ENCODE peak calls at places on chromosome 18, in seven cellular contexts. One of them, this sample, is unnamed.

GRCh38 chr18:23077493-23078256 is 57.6 kb upstream of the CABLES1 start:
- DNase-seq in heart right ventricle: no peak
- DNase-seq in RWPE2: no peak
- DNase-seq in GM13976: no peak
- DNase-seq in tibial nerve: no peak
- DNase-seq in GM10248: no peak
- DNase-seq in endothelial cell: no peak
- DNase-seq in this sample: no peak

GRCh38 chr18:74496508-74497307 is 545 bp downstream of the CNDP2 start:
- DNase-seq in heart right ventricle: peak
- DNase-seq in endothelial cell: peak
- DNase-seq in RWPE2: no peak
- DNase-seq in GM10248: no peak
- DNase-seq in GM13976: no peak
- DNase-seq in tibial nerve: no peak
- DNase-seq in this sample: peak

GRCh38 chr18:67519582-67519981 is 3.1 kb upstream of the DSEL start:
- DNase-seq in GM10248: no peak
- DNase-seq in RWPE2: no peak
- DNase-seq in tibial nerve: no peak
- DNase-seq in GM13976: no peak
- DNase-seq in heart right ventricle: no peak
- DNase-seq in endothelial cell: no peak
- DNase-seq in this sample: no peak

GRCh38 chr18:24930974-24931373 is 421.0 kb downstream of the ZNF521 start:
- DNase-seq in tibial nerve: no peak
- DNase-seq in endothelial cell: no peak
- DNase-seq in GM10248: no peak
- DNase-seq in GM13976: no peak
- DNase-seq in RWPE2: no peak
- DNase-seq in heart right ventricle: no peak
- DNase-seq in this sample: no peak

GRCh38 chr18:79609841-79610281 is 69.7 kb upstream of the CTDP1 start:
- DNase-seq in GM10248: no peak
- DNase-seq in tibial nerve: no peak
- DNase-seq in RWPE2: peak
- DNase-seq in GM13976: no peak
- DNase-seq in endothelial cell: no peak
- DNase-seq in heart right ventricle: no peak
- DNase-seq in this sample: no peak

GRCh38 chr18:22015156-22015555 is 154.2 kb upstream of the GATA6 start:
- DNase-seq in GM13976: no peak
- DNase-seq in RWPE2: no peak
- DNase-seq in GM10248: no peak
- DNase-seq in heart right ventricle: no peak
- DNase-seq in endothelial cell: no peak
- DNase-seq in tibial nerve: no peak
- DNase-seq in this sample: no peak

GRCh38 chr18:62289047-62289446 is 36.1 kb upstream of the TNFRSF11A start:
- DNase-seq in endothelial cell: no peak
- DNase-seq in GM13976: peak
- DNase-seq in tibial nerve: no peak
- DNase-seq in RWPE2: no peak
- DNase-seq in GM10248: peak
- DNase-seq in heart right ventricle: no peak
- DNase-seq in this sample: no peak

GRCh38 chr18:29960539-29960938 is 1082.0 kb downstream of the DSC3 start:
- DNase-seq in tibial nerve: no peak
- DNase-seq in GM13976: no peak
- DNase-seq in GM10248: no peak
- DNase-seq in RWPE2: no peak
- DNase-seq in endothelial cell: no peak
- DNase-seq in heart right ventricle: no peak
- DNase-seq in this sample: no peak

DNA sequence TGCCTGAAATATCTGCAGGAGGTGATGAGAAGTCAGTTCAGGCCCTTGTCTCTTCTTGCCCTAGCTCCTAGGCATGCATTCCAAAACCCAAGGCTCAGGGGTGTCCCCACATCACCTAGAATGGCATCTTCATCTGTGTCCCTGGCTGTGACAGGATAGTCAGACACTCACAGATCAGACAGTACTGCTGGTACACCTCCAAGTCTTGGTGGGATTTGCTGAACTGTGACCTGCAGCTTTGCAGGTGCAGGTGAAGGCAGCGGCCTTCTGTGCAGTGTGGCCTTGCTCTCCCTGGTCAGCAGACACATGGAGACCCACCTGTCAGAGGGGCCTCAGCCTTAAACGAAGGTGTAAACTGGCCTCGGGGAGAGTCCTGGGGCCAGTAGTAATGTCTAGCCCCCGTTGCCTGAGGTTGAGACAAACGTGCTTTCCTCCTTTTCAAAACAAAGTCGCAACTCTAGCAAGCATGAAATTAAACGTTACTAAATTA is 42.7 kb downstream of the MBP start:
- DNase-seq in heart right ventricle: no peak
- DNase-seq in tibial nerve: no peak
- DNase-seq in RWPE2: no peak
- DNase-seq in endothelial cell: no peak
- DNase-seq in GM13976: no peak
- DNase-seq in GM10248: no peak
- DNase-seq in this sample: no peak
- TF ChIP-seq CTCF in heart right ventricle: no peak
- TF ChIP-seq CTCF in tibial nerve: no peak
- TF ChIP-seq CTCF in RWPE2: no peak
- TF ChIP-seq CTCF in endothelial cell: no peak
- TF ChIP-seq CTCF in GM13976: no peak
- TF ChIP-seq CTCF in GM10248: no peak
- TF ChIP-seq CTCF in this sample: no peak

GRCh38 chr18:48832961-48833700 is 117.6 kb downstream of the SMAD7 start:
- DNase-seq in heart right ventricle: peak
- DNase-seq in tibial nerve: no peak
- DNase-seq in RWPE2: peak
- DNase-seq in GM10248: no peak
- DNase-seq in endothelial cell: no peak
- DNase-seq in GM13976: no peak
- DNase-seq in this sample: peak
- TF ChIP-seq CTCF in heart right ventricle: no peak
- TF ChIP-seq CTCF in tibial nerve: no peak
- TF ChIP-seq CTCF in RWPE2: no peak
- TF ChIP-seq CTCF in GM10248: no peak
- TF ChIP-seq CTCF in endothelial cell: no peak
- TF ChIP-seq CTCF in GM13976: no peak
- TF ChIP-seq CTCF in this sample: no peak

DNA sequence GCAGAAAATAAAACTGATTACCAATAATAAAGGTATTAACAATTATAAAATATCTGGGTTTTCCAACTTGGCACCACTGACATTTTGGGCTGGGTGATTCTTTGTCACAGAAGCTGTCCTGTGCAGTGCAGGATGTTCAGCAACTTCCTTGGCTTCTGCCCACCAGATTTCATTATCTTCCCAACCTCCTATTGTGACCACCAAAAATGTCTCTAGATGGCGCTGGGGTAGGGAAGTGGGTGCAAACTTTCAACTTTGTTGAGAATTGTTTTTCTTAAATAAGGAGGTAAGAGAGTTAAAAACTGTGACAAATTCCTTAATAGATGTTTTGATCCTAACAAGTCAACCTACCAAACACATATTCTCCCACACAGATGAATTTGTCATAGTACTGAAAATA is 90.1 kb downstream of the GAREM1 start:
- DNase-seq in RWPE2: no peak
- DNase-seq in tibial nerve: no peak
- DNase-seq in heart right ventricle: no peak
- DNase-seq in GM10248: no peak
- DNase-seq in GM13976: no peak
- DNase-seq in endothelial cell: no peak
- DNase-seq in this sample: no peak
- TF ChIP-seq CTCF in RWPE2: no peak
- TF ChIP-seq CTCF in tibial nerve: no peak
- TF ChIP-seq CTCF in heart right ventricle: no peak
- TF ChIP-seq CTCF in GM10248: no peak
- TF ChIP-seq CTCF in GM13976: no peak
- TF ChIP-seq CTCF in endothelial cell: no peak
- TF ChIP-seq CTCF in this sample: no peak

DNA sequence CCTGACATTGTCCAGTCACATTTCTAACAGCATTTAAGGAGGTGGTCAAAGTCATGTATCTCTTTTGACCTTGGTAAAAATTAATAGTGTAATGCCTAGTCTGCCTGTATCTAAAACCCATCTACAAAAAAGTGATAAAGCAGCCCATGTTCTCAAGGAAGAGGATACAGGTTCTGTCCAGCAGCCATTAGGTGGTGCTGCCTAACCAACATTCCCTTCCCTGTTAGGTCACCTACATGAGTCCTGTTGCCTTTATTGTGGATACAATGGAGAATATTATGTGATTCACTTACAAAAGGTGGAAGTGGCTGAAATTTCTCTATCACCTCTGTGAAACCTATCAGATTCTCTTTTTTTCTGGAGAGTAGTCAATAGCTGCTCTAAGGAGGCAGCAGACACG is 52.5 kb downstream of the AQP4 start:
- DNase-seq in heart right ventricle: peak
- DNase-seq in RWPE2: no peak
- DNase-seq in GM10248: peak
- DNase-seq in endothelial cell: peak
- DNase-seq in GM13976: peak
- DNase-seq in tibial nerve: no peak
- DNase-seq in this sample: no peak
- TF ChIP-seq CTCF in heart right ventricle: peak
- TF ChIP-seq CTCF in RWPE2: peak
- TF ChIP-seq CTCF in GM10248: peak
- TF ChIP-seq CTCF in endothelial cell: no peak
- TF ChIP-seq CTCF in GM13976: peak
- TF ChIP-seq CTCF in tibial nerve: peak
- TF ChIP-seq CTCF in this sample: no peak

GRCh38 chr18:34718610-34719009 is 8.5 kb downstream of the DTNA start:
- DNase-seq in RWPE2: no peak
- DNase-seq in heart right ventricle: no peak
- DNase-seq in GM13976: no peak
- DNase-seq in GM10248: no peak
- DNase-seq in tibial nerve: no peak
- DNase-seq in endothelial cell: no peak
- DNase-seq in this sample: no peak

GRCh38 chr18:34720220-34720619 is 10.1 kb downstream of the DTNA start:
- DNase-seq in endothelial cell: no peak
- DNase-seq in GM13976: no peak
- DNase-seq in heart right ventricle: no peak
- DNase-seq in GM10248: no peak
- DNase-seq in tibial nerve: no peak
- DNase-seq in RWPE2: no peak
- DNase-seq in this sample: no peak

GRCh38 chr18:34726286-34727004 is 16.3 kb downstream of the DTNA start:
- DNase-seq in GM13976: no peak
- DNase-seq in tibial nerve: no peak
- DNase-seq in endothelial cell: no peak
- DNase-seq in heart right ventricle: no peak
- DNase-seq in RWPE2: no peak
- DNase-seq in GM10248: no peak
- DNase-seq in this sample: no peak

GRCh38 chr18:34723143-34723542 is 13.0 kb downstream of the DTNA start:
- DNase-seq in RWPE2: no peak
- DNase-seq in heart right ventricle: no peak
- DNase-seq in GM10248: no peak
- DNase-seq in tibial nerve: no peak
- DNase-seq in endothelial cell: no peak
- DNase-seq in GM13976: no peak
- DNase-seq in this sample: no peak
- TF ChIP-seq CTCF in RWPE2: peak
- TF ChIP-seq CTCF in heart right ventricle: no peak
- TF ChIP-seq CTCF in GM10248: no peak
- TF ChIP-seq CTCF in tibial nerve: no peak
- TF ChIP-seq CTCF in endothelial cell: no peak
- TF ChIP-seq CTCF in GM13976: no peak
- TF ChIP-seq CTCF in this sample: no peak

DNA sequence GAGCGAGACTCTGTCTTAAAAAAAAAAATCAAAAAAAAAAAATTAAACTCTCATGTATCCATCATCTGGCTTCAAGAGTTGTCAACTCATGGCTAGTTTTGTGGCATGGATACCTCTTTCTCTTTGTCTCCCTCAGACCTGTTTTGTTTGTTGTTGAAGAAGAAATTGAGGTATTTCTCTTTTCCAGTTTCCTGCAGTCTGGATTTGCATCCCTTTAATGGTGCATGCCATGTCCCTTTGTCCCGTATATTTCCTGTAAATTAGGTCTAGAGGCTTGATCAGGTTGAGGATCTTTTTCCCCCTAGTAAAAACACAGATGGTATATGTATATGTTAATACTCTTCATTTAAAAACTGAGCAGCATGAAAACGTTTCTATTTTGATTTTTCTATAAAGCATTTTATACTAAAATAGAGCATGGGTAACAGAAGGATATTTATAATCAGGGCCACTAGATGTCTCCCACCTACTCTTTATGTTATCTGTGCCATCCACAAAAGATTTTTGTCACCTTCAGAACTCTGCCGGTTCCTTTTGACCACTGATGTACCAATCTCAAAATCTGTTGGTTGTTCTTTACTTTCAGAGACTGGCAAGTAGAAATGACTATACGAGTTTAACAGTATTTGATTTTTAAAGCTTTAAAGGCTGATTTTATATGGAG is 80.1 kb downstream of the GALNT1 start:
- DNase-seq in tibial nerve: no peak
- DNase-seq in RWPE2: no peak
- DNase-seq in GM13976: no peak
- DNase-seq in GM10248: peak
- DNase-seq in endothelial cell: no peak
- DNase-seq in heart right ventricle: no peak
- DNase-seq in this sample: no peak
- TF ChIP-seq CTCF in tibial nerve: no peak
- TF ChIP-seq CTCF in RWPE2: peak
- TF ChIP-seq CTCF in GM13976: no peak
- TF ChIP-seq CTCF in GM10248: no peak
- TF ChIP-seq CTCF in endothelial cell: no peak
- TF ChIP-seq CTCF in heart right ventricle: peak
- TF ChIP-seq CTCF in this sample: no peak

DNA sequence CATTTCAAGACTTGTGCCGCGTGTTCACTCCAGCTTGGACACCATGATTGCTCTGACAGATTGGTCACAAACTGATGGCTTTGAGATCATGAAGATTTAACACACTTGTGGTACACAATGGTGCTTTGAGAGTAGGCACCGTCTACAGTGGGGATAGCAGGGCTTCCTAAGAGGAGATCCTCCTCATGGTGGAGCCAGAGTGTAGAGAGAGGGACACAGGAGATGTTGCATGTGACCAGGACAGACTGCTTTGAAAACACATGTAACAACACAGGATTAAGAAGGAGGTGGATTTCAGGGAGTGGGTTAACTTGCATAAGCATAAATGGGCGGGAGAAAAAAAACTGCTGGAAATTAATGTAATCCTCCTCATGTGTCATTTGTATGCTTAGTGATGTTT is 95.7 kb upstream of the LINC00305 start:
- DNase-seq in tibial nerve: no peak
- DNase-seq in endothelial cell: peak
- DNase-seq in RWPE2: no peak
- DNase-seq in heart right ventricle: peak
- DNase-seq in GM10248: no peak
- DNase-seq in GM13976: no peak
- DNase-seq in this sample: no peak
- TF ChIP-seq CTCF in tibial nerve: no peak
- TF ChIP-seq CTCF in endothelial cell: no peak
- TF ChIP-seq CTCF in RWPE2: no peak
- TF ChIP-seq CTCF in heart right ventricle: peak
- TF ChIP-seq CTCF in GM10248: no peak
- TF ChIP-seq CTCF in GM13976: no peak
- TF ChIP-seq CTCF in this sample: no peak

GRCh38 chr18:55781481-55781957 is 193.5 kb upstream of the TCF4 start:
- DNase-seq in RWPE2: no peak
- DNase-seq in endothelial cell: peak
- DNase-seq in heart right ventricle: peak
- DNase-seq in GM13976: peak
- DNase-seq in tibial nerve: no peak
- DNase-seq in GM10248: no peak
- DNase-seq in this sample: no peak
- TF ChIP-seq CTCF in RWPE2: peak
- TF ChIP-seq CTCF in endothelial cell: peak
- TF ChIP-seq CTCF in heart right ventricle: peak
- TF ChIP-seq CTCF in GM13976: no peak
- TF ChIP-seq CTCF in tibial nerve: peak
- TF ChIP-seq CTCF in GM10248: no peak
- TF ChIP-seq CTCF in this sample: no peak